ENCODE peak calls at places on chromosome 18, in ten cellular contexts. One of them, this sample, is unnamed.

GRCh38 chr18:74356959-74357358 is 41.3 kb downstream of the C18orf63 start:
- DNase-seq in T-helper 2 cell: no peak
- DNase-seq in stimulated activated CD4-positive, alpha-beta T cell treated with anti-CD3 and anti-CD28 coated beads, Interleukin-12 subunit alpha, Interleukin-12 subunit beta, amount 100 ng/mL, for 48 hours: no peak
- DNase-seq in IMR-90: no peak
- DNase-seq in amygdala: no peak
- DNase-seq in NCI-H460: no peak
- DNase-seq in HTR-8/SVneo: no peak
- DNase-seq in neuronal stem cell: no peak
- DNase-seq in NT2/D1: no peak
- DNase-seq in astrocyte of the hippocampus: no peak
- DNase-seq in this sample: no peak

GRCh38 chr18:36075862-36076587 is 8.7 kb upstream of the RPRD1A start:
- DNase-seq in T-helper 2 cell: no peak
- DNase-seq in stimulated activated CD4-positive, alpha-beta T cell treated with anti-CD3 and anti-CD28 coated beads, Interleukin-12 subunit alpha, Interleukin-12 subunit beta, amount 100 ng/mL, for 48 hours: no peak
- DNase-seq in IMR-90: peak; percentile 89
- DNase-seq in amygdala: no peak
- DNase-seq in NCI-H460: peak; percentile 83
- DNase-seq in HTR-8/SVneo: no peak
- DNase-seq in neuronal stem cell: no peak
- DNase-seq in NT2/D1: no peak
- DNase-seq in astrocyte of the hippocampus: peak; percentile 36
- DNase-seq in this sample: no peak

GRCh38 chr18:9803698-9804516 is 81.9 kb upstream of the TXNDC2 start:
- DNase-seq in T-helper 2 cell: no peak
- DNase-seq in stimulated activated CD4-positive, alpha-beta T cell treated with anti-CD3 and anti-CD28 coated beads, Interleukin-12 subunit alpha, Interleukin-12 subunit beta, amount 100 ng/mL, for 48 hours: no peak
- DNase-seq in IMR-90: no peak
- DNase-seq in amygdala: peak; percentile 24
- DNase-seq in NCI-H460: no peak
- DNase-seq in HTR-8/SVneo: no peak
- DNase-seq in neuronal stem cell: no peak
- DNase-seq in NT2/D1: no peak
- DNase-seq in astrocyte of the hippocampus: peak; percentile 53
- DNase-seq in this sample: no peak

GRCh38 chr18:74368901-74369705 is 53.5 kb downstream of the C18orf63 start:
- DNase-seq in T-helper 2 cell: no peak
- DNase-seq in stimulated activated CD4-positive, alpha-beta T cell treated with anti-CD3 and anti-CD28 coated beads, Interleukin-12 subunit alpha, Interleukin-12 subunit beta, amount 100 ng/mL, for 48 hours: no peak
- DNase-seq in IMR-90: no peak
- DNase-seq in amygdala: no peak
- DNase-seq in NCI-H460: no peak
- DNase-seq in HTR-8/SVneo: no peak
- DNase-seq in neuronal stem cell: no peak
- DNase-seq in NT2/D1: no peak
- DNase-seq in astrocyte of the hippocampus: no peak
- DNase-seq in this sample: no peak

GRCh38 chr18:22432672-22433137 is 15.0 kb upstream of the CTAGE1 start:
- DNase-seq in T-helper 2 cell: no peak
- DNase-seq in stimulated activated CD4-positive, alpha-beta T cell treated with anti-CD3 and anti-CD28 coated beads, Interleukin-12 subunit alpha, Interleukin-12 subunit beta, amount 100 ng/mL, for 48 hours: no peak
- DNase-seq in IMR-90: peak; percentile 97
- DNase-seq in amygdala: no peak
- DNase-seq in NCI-H460: peak; percentile 15
- DNase-seq in HTR-8/SVneo: peak; percentile 81
- DNase-seq in neuronal stem cell: no peak
- DNase-seq in NT2/D1: no peak
- DNase-seq in astrocyte of the hippocampus: peak; percentile 86
- DNase-seq in this sample: peak; percentile 90

GRCh38 chr18:8783994-8784530 is 78.7 kb downstream of the MTCL1 start:
- DNase-seq in T-helper 2 cell: no peak
- DNase-seq in stimulated activated CD4-positive, alpha-beta T cell treated with anti-CD3 and anti-CD28 coated beads, Interleukin-12 subunit alpha, Interleukin-12 subunit beta, amount 100 ng/mL, for 48 hours: no peak
- DNase-seq in IMR-90: no peak
- DNase-seq in amygdala: no peak
- DNase-seq in NCI-H460: no peak
- DNase-seq in HTR-8/SVneo: no peak
- DNase-seq in neuronal stem cell: no peak
- DNase-seq in NT2/D1: no peak
- DNase-seq in astrocyte of the hippocampus: no peak
- DNase-seq in this sample: no peak

GRCh38 chr18:63567825-63568224 is 19.3 kb upstream of the SERPINB13 start:
- DNase-seq in T-helper 2 cell: no peak
- DNase-seq in stimulated activated CD4-positive, alpha-beta T cell treated with anti-CD3 and anti-CD28 coated beads, Interleukin-12 subunit alpha, Interleukin-12 subunit beta, amount 100 ng/mL, for 48 hours: no peak
- DNase-seq in IMR-90: no peak
- DNase-seq in amygdala: no peak
- DNase-seq in NCI-H460: no peak
- DNase-seq in HTR-8/SVneo: no peak
- DNase-seq in neuronal stem cell: no peak
- DNase-seq in NT2/D1: no peak
- DNase-seq in astrocyte of the hippocampus: no peak
- DNase-seq in this sample: no peak

GRCh38 chr18:13577091-13577697 is 149.2 kb downstream of the FAM210A start:
- DNase-seq in T-helper 2 cell: no peak
- DNase-seq in stimulated activated CD4-positive, alpha-beta T cell treated with anti-CD3 and anti-CD28 coated beads, Interleukin-12 subunit alpha, Interleukin-12 subunit beta, amount 100 ng/mL, for 48 hours: peak; percentile 46
- DNase-seq in IMR-90: peak; percentile 7
- DNase-seq in amygdala: peak; percentile 24
- DNase-seq in NCI-H460: no peak
- DNase-seq in HTR-8/SVneo: peak; percentile 11
- DNase-seq in neuronal stem cell: no peak
- DNase-seq in NT2/D1: no peak
- DNase-seq in astrocyte of the hippocampus: peak; percentile 75
- DNase-seq in this sample: peak; percentile 65

GRCh38 chr18:74540689-74541421 is 6.6 kb downstream of the CNDP1 start:
- DNase-seq in T-helper 2 cell: no peak
- DNase-seq in stimulated activated CD4-positive, alpha-beta T cell treated with anti-CD3 and anti-CD28 coated beads, Interleukin-12 subunit alpha, Interleukin-12 subunit beta, amount 100 ng/mL, for 48 hours: no peak
- DNase-seq in IMR-90: peak; percentile 28
- DNase-seq in amygdala: no peak
- DNase-seq in NCI-H460: no peak
- DNase-seq in HTR-8/SVneo: no peak
- DNase-seq in neuronal stem cell: no peak
- DNase-seq in NT2/D1: no peak
- DNase-seq in astrocyte of the hippocampus: no peak
- DNase-seq in this sample: peak; percentile 33

GRCh38 chr18:78895207-78896001 is 84.2 kb upstream of the SALL3 start:
- DNase-seq in T-helper 2 cell: no peak
- DNase-seq in stimulated activated CD4-positive, alpha-beta T cell treated with anti-CD3 and anti-CD28 coated beads, Interleukin-12 subunit alpha, Interleukin-12 subunit beta, amount 100 ng/mL, for 48 hours: no peak
- DNase-seq in IMR-90: no peak
- DNase-seq in amygdala: no peak
- DNase-seq in NCI-H460: no peak
- DNase-seq in HTR-8/SVneo: no peak
- DNase-seq in neuronal stem cell: no peak
- DNase-seq in NT2/D1: no peak
- DNase-seq in astrocyte of the hippocampus: no peak
- DNase-seq in this sample: no peak

GRCh38 chr18:40529478-40529877 is 1425.6 kb upstream of the PIK3C3 start:
- DNase-seq in T-helper 2 cell: no peak
- DNase-seq in stimulated activated CD4-positive, alpha-beta T cell treated with anti-CD3 and anti-CD28 coated beads, Interleukin-12 subunit alpha, Interleukin-12 subunit beta, amount 100 ng/mL, for 48 hours: no peak
- DNase-seq in IMR-90: peak; percentile 16
- DNase-seq in amygdala: no peak
- DNase-seq in NCI-H460: no peak
- DNase-seq in HTR-8/SVneo: no peak
- DNase-seq in neuronal stem cell: no peak
- DNase-seq in NT2/D1: no peak
- DNase-seq in astrocyte of the hippocampus: peak; percentile 43
- DNase-seq in this sample: no peak

GRCh38 chr18:48850891-48851302 is 99.9 kb downstream of the SMAD7 start:
- DNase-seq in T-helper 2 cell: no peak
- DNase-seq in stimulated activated CD4-positive, alpha-beta T cell treated with anti-CD3 and anti-CD28 coated beads, Interleukin-12 subunit alpha, Interleukin-12 subunit beta, amount 100 ng/mL, for 48 hours: no peak
- DNase-seq in IMR-90: peak; percentile 54
- DNase-seq in amygdala: no peak
- DNase-seq in NCI-H460: no peak
- DNase-seq in HTR-8/SVneo: no peak
- DNase-seq in neuronal stem cell: no peak
- DNase-seq in NT2/D1: no peak
- DNase-seq in astrocyte of the hippocampus: peak; percentile 71
- DNase-seq in this sample: peak; percentile 89

GRCh38 chr18:22091341-22091740 is 78.0 kb upstream of the GATA6 start:
- DNase-seq in T-helper 2 cell: no peak
- DNase-seq in stimulated activated CD4-positive, alpha-beta T cell treated with anti-CD3 and anti-CD28 coated beads, Interleukin-12 subunit alpha, Interleukin-12 subunit beta, amount 100 ng/mL, for 48 hours: no peak
- DNase-seq in IMR-90: no peak
- DNase-seq in amygdala: no peak
- DNase-seq in NCI-H460: no peak
- DNase-seq in HTR-8/SVneo: no peak
- DNase-seq in neuronal stem cell: no peak
- DNase-seq in NT2/D1: no peak
- DNase-seq in astrocyte of the hippocampus: no peak
- DNase-seq in this sample: no peak

GRCh38 chr18:76538846-76539245 is 43.8 kb upstream of the ZNF516 start:
- DNase-seq in T-helper 2 cell: no peak
- DNase-seq in stimulated activated CD4-positive, alpha-beta T cell treated with anti-CD3 and anti-CD28 coated beads, Interleukin-12 subunit alpha, Interleukin-12 subunit beta, amount 100 ng/mL, for 48 hours: no peak
- DNase-seq in IMR-90: no peak
- DNase-seq in amygdala: no peak
- DNase-seq in NCI-H460: no peak
- DNase-seq in HTR-8/SVneo: no peak
- DNase-seq in neuronal stem cell: no peak
- DNase-seq in NT2/D1: no peak
- DNase-seq in astrocyte of the hippocampus: no peak
- DNase-seq in this sample: no peak

GRCh38 chr18:1047406-1047805 is 142.7 kb downstream of the ADCYAP1 start:
- DNase-seq in T-helper 2 cell: no peak
- DNase-seq in stimulated activated CD4-positive, alpha-beta T cell treated with anti-CD3 and anti-CD28 coated beads, Interleukin-12 subunit alpha, Interleukin-12 subunit beta, amount 100 ng/mL, for 48 hours: no peak
- DNase-seq in IMR-90: no peak
- DNase-seq in amygdala: no peak
- DNase-seq in NCI-H460: no peak
- DNase-seq in HTR-8/SVneo: peak; percentile 24
- DNase-seq in neuronal stem cell: no peak
- DNase-seq in NT2/D1: no peak
- DNase-seq in astrocyte of the hippocampus: peak; percentile 31
- DNase-seq in this sample: no peak

GRCh38 chr18:76565238-76566173 is 70.5 kb upstream of the ZNF516 start:
- DNase-seq in T-helper 2 cell: no peak
- DNase-seq in stimulated activated CD4-positive, alpha-beta T cell treated with anti-CD3 and anti-CD28 coated beads, Interleukin-12 subunit alpha, Interleukin-12 subunit beta, amount 100 ng/mL, for 48 hours: no peak
- DNase-seq in IMR-90: peak; percentile 96
- DNase-seq in amygdala: peak; percentile 15
- DNase-seq in NCI-H460: peak; percentile 91
- DNase-seq in HTR-8/SVneo: peak; percentile 72
- DNase-seq in neuronal stem cell: peak; percentile 75
- DNase-seq in NT2/D1: peak; percentile 36
- DNase-seq in astrocyte of the hippocampus: peak; percentile 94
- DNase-seq in this sample: no peak

GRCh38 chr18:77165489-77166415 is 33.2 kb upstream of the MBP start:
- DNase-seq in T-helper 2 cell: no peak
- DNase-seq in stimulated activated CD4-positive, alpha-beta T cell treated with anti-CD3 and anti-CD28 coated beads, Interleukin-12 subunit alpha, Interleukin-12 subunit beta, amount 100 ng/mL, for 48 hours: no peak
- DNase-seq in IMR-90: no peak
- DNase-seq in amygdala: no peak
- DNase-seq in NCI-H460: no peak
- DNase-seq in HTR-8/SVneo: no peak
- DNase-seq in neuronal stem cell: no peak
- DNase-seq in NT2/D1: no peak
- DNase-seq in astrocyte of the hippocampus: no peak
- DNase-seq in this sample: no peak

GRCh38 chr18:35005963-35006577 is 35.1 kb upstream of the MAPRE2 start:
- DNase-seq in T-helper 2 cell: no peak
- DNase-seq in stimulated activated CD4-positive, alpha-beta T cell treated with anti-CD3 and anti-CD28 coated beads, Interleukin-12 subunit alpha, Interleukin-12 subunit beta, amount 100 ng/mL, for 48 hours: peak; percentile 21
- DNase-seq in IMR-90: peak; percentile 70
- DNase-seq in amygdala: no peak
- DNase-seq in NCI-H460: peak; percentile 66
- DNase-seq in HTR-8/SVneo: peak; percentile 27
- DNase-seq in neuronal stem cell: peak; percentile 63
- DNase-seq in NT2/D1: peak; percentile 28
- DNase-seq in astrocyte of the hippocampus: peak; percentile 80
- DNase-seq in this sample: no peak

GRCh38 chr18:79507076-79507545 is 111.4 kb downstream of the NFATC1 start:
- DNase-seq in T-helper 2 cell: no peak
- DNase-seq in stimulated activated CD4-positive, alpha-beta T cell treated with anti-CD3 and anti-CD28 coated beads, Interleukin-12 subunit alpha, Interleukin-12 subunit beta, amount 100 ng/mL, for 48 hours: no peak
- DNase-seq in IMR-90: no peak
- DNase-seq in amygdala: peak; percentile 46
- DNase-seq in NCI-H460: no peak
- DNase-seq in HTR-8/SVneo: no peak
- DNase-seq in neuronal stem cell: no peak
- DNase-seq in NT2/D1: no peak
- DNase-seq in astrocyte of the hippocampus: peak; percentile 83
- DNase-seq in this sample: peak; percentile 88

GRCh38 chr18:34131008-34131407 is 93.7 kb downstream of the NOL4 start:
- DNase-seq in T-helper 2 cell: no peak
- DNase-seq in stimulated activated CD4-positive, alpha-beta T cell treated with anti-CD3 and anti-CD28 coated beads, Interleukin-12 subunit alpha, Interleukin-12 subunit beta, amount 100 ng/mL, for 48 hours: no peak
- DNase-seq in IMR-90: no peak
- DNase-seq in amygdala: no peak
- DNase-seq in NCI-H460: no peak
- DNase-seq in HTR-8/SVneo: no peak
- DNase-seq in neuronal stem cell: no peak
- DNase-seq in NT2/D1: no peak
- DNase-seq in astrocyte of the hippocampus: no peak
- DNase-seq in this sample: no peak

GRCh38 chr18:76573325-76574025 is 78.4 kb upstream of the ZNF516 start:
- DNase-seq in T-helper 2 cell: no peak
- DNase-seq in stimulated activated CD4-positive, alpha-beta T cell treated with anti-CD3 and anti-CD28 coated beads, Interleukin-12 subunit alpha, Interleukin-12 subunit beta, amount 100 ng/mL, for 48 hours: no peak
- DNase-seq in IMR-90: peak; percentile 80
- DNase-seq in amygdala: no peak
- DNase-seq in NCI-H460: peak; percentile 75
- DNase-seq in HTR-8/SVneo: no peak
- DNase-seq in neuronal stem cell: no peak
- DNase-seq in NT2/D1: no peak
- DNase-seq in astrocyte of the hippocampus: peak; percentile 31
- DNase-seq in this sample: no peak